ENCODE peak calls at places on chromosome 7, in seven cellular contexts. O is esophagus squamous epithelium, D is tibial nerve, I is HL-60, A is ovary, F is SJSA1, G is ascending aorta. M is an unnamed sample.

GRCh38 chr7:22331704-22332103 is 25.2 kb downstream of the RAPGEF5 start:
- DNase-seq in O (no peak), D (no peak), I (no peak), A (no peak), F (no peak), G (no peak), M (no peak)

GRCh38 chr7:105650382-105650729 is 69.1 kb upstream of the EFCAB10 start:
- DNase-seq in O (no peak), D (no peak), I (no peak), A (no peak), F (no peak), G (no peak), M (no peak)

GRCh38 chr7:108181073-108181985 is 51.2 kb upstream of the LAMB4 start:
- DNase-seq in O (no peak), D (peak; percentile 25), I (no peak), A (no peak), F (peak; percentile 45), G (no peak), M (no peak)

GRCh38 chr7:73822319-73823173 is 8.2 kb upstream of the CLDN4 start:
- DNase-seq in O (no peak), D (no peak), I (no peak), A (no peak), F (peak; percentile 94), G (peak; percentile 72), M (no peak)

GRCh38 chr7:94417921-94418320 is 23.2 kb downstream of the COL1A2 start:
- DNase-seq in O (no peak), D (no peak), I (no peak), A (no peak), F (no peak), G (no peak), M (no peak)

GRCh38 chr7:9488555-9488954 is 1055.1 kb downstream of the NXPH1 start:
- DNase-seq in O (no peak), D (no peak), I (no peak), A (no peak), F (peak; percentile 71), G (no peak), M (no peak)

GRCh38 chr7:6476596-6477374 is 29.0 kb upstream of the DAGLB start:
- DNase-seq in O (no peak), D (no peak), I (no peak), A (no peak), F (no peak), G (no peak), M (no peak)

GRCh38 chr7:66529889-66530615 is 98.6 kb upstream of the KCTD7 start:
- DNase-seq in O (no peak), D (no peak), I (no peak), A (no peak), F (no peak), G (no peak), M (no peak)

GRCh38 chr7:155378580-155378934 is 79.4 kb upstream of the EN2 start:
- DNase-seq in O (no peak), D (no peak), I (no peak), A (no peak), F (no peak), G (no peak), M (no peak)

GRCh38 chr7:18610331-18610948 is 114.9 kb downstream of the HDAC9 start:
- DNase-seq in O (no peak), D (peak; percentile 41), I (no peak), A (no peak), F (peak; percentile 35), G (no peak), M (no peak)

GRCh38 chr7:10797157-10797556 is 176.5 kb upstream of the PHF14 start:
- DNase-seq in O (no peak), D (no peak), I (no peak), A (no peak), F (no peak), G (no peak), M (no peak)

GRCh38 chr7:6232534-6232933 is 39.9 kb downstream of the CYTH3 start:
- DNase-seq in O (no peak), D (no peak), I (peak; percentile 50), A (peak; percentile 27), F (no peak), G (peak; percentile 76), M (no peak)

GRCh38 chr7:41448104-41448503 is 254.8 kb downstream of the INHBA start:
- DNase-seq in O (no peak), D (no peak), I (no peak), A (no peak), F (no peak), G (no peak), M (no peak)

GRCh38 chr7:112654322-112655216 is 135.6 kb downstream of the TMEM168 start:
- DNase-seq in O (no peak), D (no peak), I (no peak), A (no peak), F (no peak), G (no peak), M (no peak)

GRCh38 chr7:2049782-2050510 is 182.8 kb downstream of the MAD1L1 start:
- DNase-seq in O (no peak), D (no peak), I (no peak), A (no peak), F (no peak), G (no peak), M (no peak)

GRCh38 chr7:2049111-2049781 is 183.5 kb downstream of the MAD1L1 start:
- DNase-seq in O (no peak), D (no peak), I (no peak), A (no peak), F (no peak), G (no peak), M (no peak)

GRCh38 chr7:2047272-2047581 is 185.5 kb downstream of the MAD1L1 start:
- DNase-seq in O (no peak), D (no peak), I (no peak), A (no peak), F (no peak), G (no peak), M (no peak)

GRCh38 chr7:2048006-2048405 is 184.7 kb downstream of the MAD1L1 start:
- DNase-seq in O (no peak), D (no peak), I (no peak), A (no peak), F (no peak), G (no peak), M (no peak)

GRCh38 chr7:2048531-2048930 is 184.2 kb downstream of the MAD1L1 start:
- DNase-seq in O (no peak), D (no peak), I (no peak), A (no peak), F (no peak), G (no peak), M (no peak)
- H3K27ac ChIP-seq in O (no peak overlapping the region), D (no peak overlapping the region), I (no peak overlapping the region), A (no peak overlapping the region), F (no peak overlapping the region), G (no peak overlapping the region), M (no peak overlapping the region)

GRCh38 chr7:102296514-102296913 is 9.8 kb downstream of the SH2B2 start:
- DNase-seq in O (no peak), D (no peak), I (no peak), A (no peak), F (no peak), G (no peak), M (no peak)
- H3K27ac ChIP-seq in O (no peak overlapping the region), D (no peak overlapping the region), I (no peak overlapping the region), A (no peak overlapping the region), F (no peak overlapping the region), G (no peak overlapping the region), M (no peak overlapping the region)

GRCh38 chr7:27160147-27160545 is 3.7 kb upstream of the HOXA7 start:
- DNase-seq in O (no peak), D (no peak), I (no peak), A (no peak), F (no peak), G (peak; percentile 63), M (no peak)
- H3K27ac ChIP-seq in O (peak overlapping the region; percentile 44), D (peak overlapping the region; percentile 60), I (no peak overlapping the region), A (no peak overlapping the region), F (no peak overlapping the region), G (no peak overlapping the region), M (no peak overlapping the region)

GRCh38 chr7:147282204-147282603 is 1165.6 kb downstream of the CNTNAP2 start:
- DNase-seq in O (no peak), D (no peak), I (no peak), A (no peak), F (no peak), G (no peak), M (no peak)
- H3K27ac ChIP-seq in O (no peak overlapping the region), D (no peak overlapping the region), I (no peak overlapping the region), A (no peak overlapping the region), F (no peak overlapping the region), G (no peak overlapping the region), M (peak overlapping the region; percentile 14)

DNA sequence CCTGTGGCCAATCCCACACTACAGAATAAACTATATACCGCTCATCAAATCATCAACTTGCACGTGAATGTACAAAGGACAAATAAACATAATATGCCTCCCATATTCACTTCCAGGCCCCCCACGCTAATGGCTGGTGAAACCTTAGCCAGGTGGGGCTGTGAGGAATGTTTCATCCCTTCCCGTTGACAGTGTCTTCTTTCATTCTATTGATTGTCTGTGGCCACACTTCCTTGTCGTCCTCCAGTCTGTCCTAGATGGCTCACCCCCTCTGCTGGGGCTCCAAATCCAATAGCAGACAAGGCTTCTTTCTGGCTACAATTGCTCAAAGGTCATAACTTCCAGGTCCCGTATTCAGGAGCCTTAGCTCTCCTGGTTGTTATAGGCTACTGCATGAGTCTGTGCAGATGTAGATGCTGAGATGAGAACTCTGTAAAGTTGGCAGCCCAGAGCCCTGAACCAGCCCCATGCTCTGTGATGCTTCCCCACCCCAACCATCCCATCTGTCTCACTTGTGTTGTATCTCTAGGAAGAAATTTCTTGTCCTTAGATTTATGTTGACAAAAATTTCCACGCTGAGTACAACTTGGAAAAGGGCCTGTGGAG is 61.4 kb upstream of the EEPD1 start:
- DNase-seq in O (no peak), D (no peak), I (no peak), A (no peak), F (no peak), G (no peak), M (no peak)
- H3K27ac ChIP-seq in O (no peak overlapping the region), D (no peak overlapping the region), I (no peak overlapping the region), A (no peak overlapping the region), F (no peak overlapping the region), G (no peak overlapping the region), M (no peak overlapping the region)

M was measured in substantia nigra.